ENCODE peak calls at places on chromosomes 6 and 20, in six cellular contexts. I is activated CD8-positive, alpha-beta memory T cell treated with anti-CD3 and anti-CD28 coated beads for 4 hours; Y is GM20000; E is AG04449; A is iPS-NIHi11; C is GM12865. R is an unnamed sample.

GRCh38 chr20:824490-824889 is 9.0 kb upstream of the FAM110A start:
- DNase-seq in Y (no peak), C (no peak), A (no peak), E (no peak), I (no peak), R (no peak)

GRCh38 chr6:72661408-72661807 is 39.5 kb downstream of the KCNQ5 start:
- DNase-seq in A (no peak), I (no peak), E (no peak), Y (no peak), C (no peak), R (no peak)

GRCh38 chr6:44254201-44254956 is 2.9 kb downstream of the SLC35B2 start:
- DNase-seq in C (peak; percentile 35), Y (no peak), I (no peak), E (no peak), A (no peak), R (no peak)

GRCh38 chr6:15404700-15404980 is 158.8 kb downstream of the JARID2 start:
- DNase-seq in C (no peak), E (no peak), I (no peak), A (no peak), Y (no peak), R (no peak)

GRCh38 chr6:16783952-16784351 is 22.7 kb upstream of the ATXN1 start:
- DNase-seq in I (no peak), Y (no peak), E (no peak), A (no peak), C (no peak), R (no peak)

GRCh38 chr6:138182939-138183791 is 21.4 kb downstream of the ARFGEF3 start:
- DNase-seq in Y (no peak), A (peak; percentile 69), I (no peak), E (no peak), C (no peak), R (peak; percentile 35)

GRCh38 chr20:17608701-17609497 is 39.0 kb downstream of the DSTN start:
- DNase-seq in Y (no peak), C (no peak), I (no peak), E (no peak), A (no peak), R (no peak)

GRCh38 chr20:10090588-10091166 is 55.9 kb downstream of the ANKEF1 start:
- DNase-seq in A (peak; percentile 53), I (no peak), E (no peak), C (peak; percentile 61), Y (peak; percentile 30), R (no peak)

GRCh38 chr20:41854765-41855164 is 236.6 kb upstream of the CHD6 start:
- DNase-seq in I (no peak), A (no peak), E (no peak), C (no peak), Y (no peak), R (no peak)

GRCh38 chr20:57061058-57061900 is 205.2 kb downstream of the BMP7 start:
- DNase-seq in C (no peak), A (peak; percentile 79), I (no peak), Y (no peak), E (no peak), R (no peak)

GRCh38 chr6:49548613-49549304 is 1.7 kb upstream of the C6orf141 start:
- DNase-seq in C (no peak), A (no peak), E (no peak), Y (no peak), I (no peak), R (no peak)

GRCh38 chr6:15327271-15327670 is 81.4 kb downstream of the JARID2 start:
- DNase-seq in E (no peak), Y (peak; percentile 28), C (peak; percentile 79), I (no peak), A (no peak), R (no peak)

GRCh38 chr20:59547596-59547995 is 56.7 kb upstream of the PHACTR3 start:
- DNase-seq in I (no peak), A (no peak), C (no peak), Y (no peak), E (no peak), R (no peak)

GRCh38 chr20:16810216-16810615 is 62.1 kb downstream of the OTOR start:
- DNase-seq in E (no peak), I (no peak), Y (no peak), A (no peak), C (no peak), R (no peak)

GRCh38 chr6:145063091-145063490 is 672.2 kb downstream of the EPM2A start:
- DNase-seq in C (no peak), E (no peak), I (no peak), A (no peak), Y (no peak), R (no peak)

GRCh38 chr20:64077876-64078551 is 1.3 kb downstream of the RGS19 start:
- DNase-seq in A (no peak), I (no peak), Y (peak; percentile 58), E (no peak), C (peak; percentile 81), R (no peak)

GRCh38 chr6:43790031-43790430 is 20.0 kb downstream of the VEGFA start:
- DNase-seq in E (no peak), I (no peak), Y (no peak), C (no peak), A (no peak), R (no peak)

GRCh38 chr20:51259455-51259854 is 236.5 kb upstream of the KCNG1 start:
- DNase-seq in E (no peak), C (no peak), A (no peak), Y (no peak), I (no peak), R (no peak)

GRCh38 chr6:12113190-12113578 is 101.1 kb downstream of the HIVEP1 start:
- DNase-seq in I (no peak), Y (peak; percentile 65), C (peak; percentile 81), A (no peak), E (peak; percentile 36), R (no peak)

GRCh38 chr6:95203153-95203754 is 374.1 kb upstream of the MANEA start:
- DNase-seq in I (no peak), C (peak; percentile 44), A (peak; percentile 48), Y (peak; percentile 13), E (no peak), R (peak; percentile 1)

GRCh38 chr6:131063764-131064272 is 773 bp upstream of the EPB41L2 start:
- DNase-seq in I (no peak), Y (peak; percentile 39), A (no peak), C (peak; percentile 32), E (no peak), R (no peak)

GRCh38 chr20:54061106-54061881 is 9.1 kb downstream of the BCAS1 start:
- DNase-seq in C (no peak), E (no peak), Y (no peak), I (no peak), A (no peak), R (no peak)

GRCh38 chr20:18645851-18646250 is 58.0 kb downstream of the DTD1 start:
- DNase-seq in C (no peak), I (no peak), E (no peak), A (no peak), Y (no peak), R (no peak)

GRCh38 chr6:76565932-76566331 is 493.5 kb upstream of the IMPG1 start:
- DNase-seq in I (no peak), E (no peak), C (no peak), Y (no peak), A (no peak), R (no peak)

GRCh38 chr20:43658723-43659419 is 8.0 kb upstream of the MYBL2 start:
- DNase-seq in I (no peak), A (no peak), E (no peak), Y (no peak), C (no peak), R (no peak)

GRCh38 chr6:47343631-47344421 is 34.1 kb upstream of the TNFRSF21 start:
- DNase-seq in I (no peak), C (no peak), E (no peak), A (no peak), Y (no peak), R (no peak)

GRCh38 chr20:43923322-43923721 is 8.7 kb downstream of the TOX2 start:
- DNase-seq in C (no peak), E (no peak), Y (no peak), A (no peak), I (no peak), R (no peak)

GRCh38 chr20:2465100-2465499 is 5.5 kb downstream of the SNRPB start:
- DNase-seq in A (no peak), Y (no peak), C (no peak), E (no peak), I (no peak), R (no peak)

GRCh38 chr6:153960741-153961140 is 78.3 kb upstream of the OPRM1 start:
- DNase-seq in A (no peak), I (no peak), C (no peak), Y (no peak), E (no peak), R (no peak)

GRCh38 chr20:58453391-58453790 is 61.8 kb downstream of the APCDD1L start:
- DNase-seq in A (no peak), C (no peak), I (no peak), Y (no peak), E (no peak), R (no peak)

GRCh38 chr20:31652917-31653385 is 15.2 kb downstream of the COX4I2 start:
- DNase-seq in E (no peak), Y (no peak), A (no peak), C (no peak), I (no peak), R (no peak)

GRCh38 chr6:79001415-79001814 is 76.6 kb downstream of the PHIP start:
- DNase-seq in I (no peak), A (no peak), C (no peak), E (no peak), Y (no peak), R (no peak)

GRCh38 chr6:146770965-146771735 is 172.4 kb downstream of the ADGB start:
- DNase-seq in A (no peak), E (no peak), I (peak; percentile 1), C (peak; percentile 9), Y (no peak), R (no peak)

GRCh38 chr6:143596857-143597256 is 80.9 kb upstream of the PHACTR2 start:
- DNase-seq in C (no peak), I (no peak), A (no peak), E (no peak), Y (no peak), R (no peak)

R was measured in frontal cortex.